ENCODE peak calls at places on chromosomes 6 and 20, in six cellular contexts. G is CD8-positive, alpha-beta T cell; U is neural crest cell; D is stromal cell of bone marrow; A is KG1; M is lower lobe of right lung. X is an unnamed sample.

GRCh38 chr6:124310139-124310538 is 506.5 kb downstream of the NKAIN2 start:
- DNase-seq in G (no peak), U (no peak), D (no peak), A (no peak), M (no peak), X (no peak)

GRCh38 chr6:90425161-90425641 is 128.6 kb upstream of the BACH2 start:
- DNase-seq in G (no peak), U (no peak), D (no peak), A (no peak), M (no peak), X (no peak)

GRCh38 chr20:49297605-49298530 is 20.0 kb upstream of the ZNFX1 start:
- DNase-seq in G (no peak), U (no peak), D (no peak), A (peak; percentile 56), M (peak; percentile 53), X (no peak)

GRCh38 chr6:53179961-53180651 is 31.5 kb upstream of the GCM1 start:
- DNase-seq in G (no peak), U (no peak), D (no peak), A (no peak), M (peak; percentile 50), X (no peak)

GRCh38 chr6:5121479-5121878 is 36.3 kb downstream of the PPP1R3G start:
- DNase-seq in G (no peak), U (no peak), D (no peak), A (no peak), M (no peak), X (no peak)

GRCh38 chr6:105587349-105588115 is 184.7 kb upstream of the PREP start:
- DNase-seq in G (no peak), U (no peak), D (no peak), A (no peak), M (no peak), X (no peak)

GRCh38 chr6:166582258-166582657 is 4.2 kb downstream of the RAMACL start:
- DNase-seq in G (no peak), U (no peak), D (no peak), A (no peak), M (no peak), X (no peak)

GRCh38 chr6:148313483-148313882 is 29.2 kb upstream of the SASH1 start:
- DNase-seq in G (no peak), U (no peak), D (no peak), A (no peak), M (no peak), X (no peak)

GRCh38 chr6:88916615-88917198 is 46.7 kb downstream of the RNGTT start:
- DNase-seq in G (no peak), U (no peak), D (no peak), A (no peak), M (no peak), X (no peak)

X was measured in GOT3.